ENCODE peak calls at places on chromosomes 16 and 17, in four cellular contexts. E, Q, W and C are unnamed samples.

GRCh38 chr16:69166221-69166833 is 20.6 kb upstream of the SNTB2 start:
- DNase-seq in E (peak), Q (no peak), W (no peak), C (no peak)

GRCh38 chr16:27748868-27749546 is 199.1 kb downstream of the KATNIP start:
- DNase-seq in E (peak), Q (no peak), W (peak), C (peak)

GRCh38 chr17:2545393-2545792 is 33.7 kb upstream of the METTL16 start:
- DNase-seq in E (no peak), Q (no peak), W (no peak), C (peak)

GRCh38 chr17:78889525-78889924 is 13.5 kb downstream of the CEP295NL start:
- DNase-seq in E (no peak), Q (no peak), W (no peak), C (no peak)

GRCh38 chr16:89160977-89161701 is 10.4 kb upstream of the CDH15 start:
- DNase-seq in E (no peak), Q (no peak), W (no peak), C (no peak)

GRCh38 chr17:76627510-76627909 is 16.0 kb downstream of the ST6GALNAC1 start:
- DNase-seq in E (no peak), Q (no peak), W (no peak), C (no peak)

GRCh38 chr17:72430611-72431432 is 310.0 kb downstream of the SOX9 start:
- DNase-seq in E (no peak), Q (peak), W (peak), C (peak)

GRCh38 chr16:15644306-15644961 is 1.5 kb upstream of the MARF1 start:
- DNase-seq in E (no peak), Q (no peak), W (no peak), C (peak)

GRCh38 chr16:57446530-57447141 is 549 bp downstream of the CIAPIN1 start:
- DNase-seq in E (peak), Q (no peak), W (no peak), C (peak)

GRCh38 chr17:68399638-68400403 is 57.5 kb downstream of the WIPI1 start:
- DNase-seq in E (peak), Q (peak), W (peak), C (no peak)

GRCh38 chr17:33936764-33937163 is 318.3 kb upstream of the CCL2 start:
- DNase-seq in E (no peak), Q (no peak), W (no peak), C (no peak)

GRCh38 chr16:10921536-10922327 is 20.5 kb downstream of the DEXI start:
- DNase-seq in E (no peak), Q (no peak), W (no peak), C (no peak)

GRCh38 chr17:51351890-51352289 is 91.5 kb downstream of the UTP18 start:
- DNase-seq in E (peak), Q (no peak), W (no peak), C (no peak)

GRCh38 chr17:82830249-82830661 is 9.6 kb downstream of the ZNF750 start:
- DNase-seq in E (peak), Q (no peak), W (no peak), C (no peak)

GRCh38 chr16:66503612-66504011 is 46.3 kb downstream of the TK2 start:
- DNase-seq in E (no peak), Q (no peak), W (no peak), C (no peak)

GRCh38 chr16:66502020-66502913 is 47.7 kb downstream of the TK2 start:
- DNase-seq in E (peak), Q (no peak), W (no peak), C (no peak)

GRCh38 chr16:66508261-66508913 is 41.5 kb downstream of the TK2 start:
- DNase-seq in E (no peak), Q (no peak), W (no peak), C (no peak)

GRCh38 chr16:66507731-66508239 is 42.1 kb downstream of the TK2 start:
- DNase-seq in E (no peak), Q (no peak), W (no peak), C (no peak)

DNA sequence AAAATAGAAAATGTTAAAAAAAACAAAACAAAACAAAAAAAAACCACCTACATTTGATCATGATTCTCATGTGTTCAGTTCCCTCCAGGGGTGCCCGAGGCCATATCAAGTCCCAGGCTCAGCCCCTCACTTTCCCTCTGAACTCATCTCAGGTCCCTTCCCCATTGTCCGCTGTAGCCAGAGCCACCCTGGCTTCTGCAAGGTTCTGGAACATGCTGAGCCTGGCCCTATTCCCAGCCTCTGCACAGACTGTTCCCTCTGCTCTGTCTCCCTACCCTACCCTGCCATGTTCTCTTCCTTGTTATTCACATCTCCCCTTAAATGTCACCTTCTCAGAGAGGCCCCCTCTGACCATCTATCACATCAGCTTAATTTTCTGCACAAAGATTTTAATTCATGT is 46.9 kb downstream of the TK2 start:
- DNase-seq in E (no peak), Q (no peak), W (no peak), C (no peak)
- H4K5ac ChIP-seq in E (no peak), Q (no peak), W (no peak), C (no peak)

GRCh38 chr16:48810436-48810802 is 200.4 kb upstream of the N4BP1 start:
- DNase-seq in E (no peak), Q (peak), W (peak), C (no peak)
- H3K23ac ChIP-seq in E (no peak), Q (no peak), W (no peak), C (no peak)

DNA sequence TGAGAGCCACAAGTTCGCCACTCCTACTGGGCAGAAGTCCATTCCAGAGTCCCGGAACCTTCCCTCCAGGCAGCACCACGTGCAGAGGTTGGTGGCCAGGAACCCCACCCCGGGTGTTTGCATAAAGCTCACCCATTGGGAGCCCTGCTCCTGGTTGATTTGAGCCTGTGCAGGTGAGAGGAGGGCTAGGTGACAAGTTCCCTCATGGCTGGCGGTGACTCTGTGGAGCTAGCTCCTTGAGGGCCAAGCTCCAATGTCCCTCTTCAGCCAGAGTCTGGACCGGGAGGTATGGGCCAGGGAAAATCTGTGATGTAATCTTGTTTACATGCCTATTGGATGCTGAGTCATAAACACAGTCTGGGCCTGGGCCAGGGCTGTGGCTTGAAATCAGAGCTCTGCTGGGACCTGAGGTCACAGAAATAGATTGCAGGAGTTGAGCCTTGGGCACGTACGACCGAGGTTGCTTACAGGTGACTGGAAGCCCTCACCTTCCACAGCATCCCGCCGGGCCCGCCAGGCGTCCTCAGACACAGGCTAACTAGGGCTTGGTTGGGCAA is 118.9 kb downstream of the AATF start:
- DNase-seq in E (peak), Q (no peak), W (no peak), C (peak)
- H4K5ac ChIP-seq in E (no peak), Q (peak), W (no peak), C (no peak)

DNA sequence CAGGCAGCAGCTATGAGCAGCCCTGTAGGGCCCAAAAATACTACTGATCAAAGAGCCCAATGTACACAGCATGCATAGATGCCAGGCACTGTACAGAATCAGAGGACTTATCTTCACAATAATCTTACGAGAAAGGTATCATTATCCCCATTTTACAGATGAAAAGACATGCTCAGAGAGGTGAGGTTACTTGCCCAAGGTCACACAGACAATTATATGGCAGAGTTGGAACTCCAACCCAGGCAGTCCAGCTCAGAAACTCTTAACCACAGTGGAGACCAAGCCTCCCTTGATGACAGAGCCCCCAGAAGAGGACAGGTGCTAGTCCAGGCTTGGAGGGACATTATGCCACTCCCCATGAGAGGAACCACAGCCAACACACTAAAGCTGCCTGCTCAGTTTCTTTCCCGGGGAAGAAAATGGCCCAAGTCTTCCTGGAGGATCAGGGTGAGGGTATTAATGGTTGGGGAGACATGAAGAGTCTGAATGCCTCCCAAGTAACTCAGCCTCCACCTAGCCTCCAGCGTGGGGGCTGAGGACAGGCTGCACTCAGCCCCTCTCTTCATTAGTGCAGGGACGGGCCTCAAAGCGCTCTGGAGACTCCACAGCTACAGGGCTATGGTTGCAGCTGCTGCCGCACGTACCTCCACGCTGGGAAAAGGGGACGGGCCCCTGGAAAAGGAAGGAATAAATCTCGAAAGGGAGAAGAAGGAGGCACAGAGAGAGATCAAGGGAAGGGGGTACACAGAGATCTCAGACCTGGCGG is 820 bp downstream of the UNC119 start:
- DNase-seq in E (no peak), Q (no peak), W (no peak), C (no peak)
- H3K23ac ChIP-seq in E (peak), Q (no peak), W (no peak), C (no peak)